ENCODE peak calls at places on chromosomes 16 and 17, in eight cellular contexts. U is T-helper 2 cell; V is CD4-positive, CD25-positive, alpha-beta regulatory T cell; K is COR-L47; Q is progenitor cell of endocrine pancreas; T is stimulated activated naive CD8-positive, alpha-beta T cell treated with anti-CD3 and anti-CD28 coated beads, Interleukin-15, Interleukin-2, amounts not matched to agents 100 U/mL and 50 U/mL, for 24 hours; L is GM12865; I is pancreas. R is an unnamed sample.

GRCh38 chr17:64938925-64939474 is 19.7 kb upstream of the LRRC37A3 start:
- DNase-seq in U (peak), V (peak), K (no peak), Q (no peak), T (peak), L (peak), I (peak), R (peak)

GRCh38 chr16:75000481-75001081 is 1.8 kb downstream of the ZNRF1 start:
- DNase-seq in U (no peak), V (no peak), K (no peak), Q (no peak), T (no peak), L (no peak), I (peak), R (no peak)

GRCh38 chr16:76157629-76158028 is 119.6 kb upstream of the CNTNAP4 start:
- DNase-seq in U (no peak), V (no peak), K (no peak), Q (no peak), T (no peak), L (peak), I (no peak), R (no peak)

GRCh38 chr16:2831203-2831602 is 1.1 kb downstream of the ZG16B start:
- DNase-seq in U (no peak), V (no peak), K (no peak), Q (no peak), T (no peak), L (no peak), I (no peak), R (no peak)

GRCh38 chr17:17729620-17730249 is 48.5 kb downstream of the RAI1 start:
- DNase-seq in U (peak), V (peak), K (no peak), Q (peak), T (peak), L (peak), I (no peak), R (peak)

GRCh38 chr16:14322186-14322585 is 251.1 kb downstream of the MRTFB start:
- DNase-seq in U (no peak), V (no peak), K (no peak), Q (no peak), T (no peak), L (no peak), I (no peak), R (no peak)

GRCh38 chr17:69478916-69479315 is 64.4 kb downstream of the MAP2K6 start:
- DNase-seq in U (no peak), V (no peak), K (no peak), Q (no peak), T (no peak), L (no peak), I (no peak), R (no peak)

GRCh38 chr17:34884597-34884996 is 76.7 kb downstream of the CCT6B start:
- DNase-seq in U (no peak), V (no peak), K (no peak), Q (no peak), T (no peak), L (no peak), I (no peak), R (no peak)

GRCh38 chr16:57753448-57754353 is 18.1 kb downstream of the KATNB1 start:
- DNase-seq in U (no peak), V (no peak), K (no peak), Q (no peak), T (no peak), L (no peak), I (peak), R (no peak)

GRCh38 chr16:8720080-8720966 is 45.9 kb downstream of the ABAT start:
- DNase-seq in U (no peak), V (no peak), K (no peak), Q (peak), T (no peak), L (peak), I (no peak), R (no peak)

GRCh38 chr17:65531508-65532431 is 29.7 kb downstream of the AXIN2 start:
- DNase-seq in U (no peak), V (no peak), K (peak), Q (no peak), T (no peak), L (no peak), I (no peak), R (no peak)

GRCh38 chr17:12388206-12388605 is 277.5 kb upstream of the MYOCD start:
- DNase-seq in U (no peak), V (no peak), K (no peak), Q (no peak), T (no peak), L (no peak), I (no peak), R (no peak)

GRCh38 chr17:50107790-50108414 is 12.8 kb downstream of the PDK2 start:
- DNase-seq in U (no peak), V (no peak), K (no peak), Q (no peak), T (no peak), L (no peak), I (peak), R (no peak)

GRCh38 chr17:65417406-65418221 is 143.8 kb downstream of the AXIN2 start:
- DNase-seq in U (no peak), V (no peak), K (no peak), Q (no peak), T (no peak), L (no peak), I (no peak), R (no peak)

GRCh38 chr16:74601131-74601871 is 5.6 kb downstream of the GLG1 start:
- DNase-seq in U (peak), V (peak), K (no peak), Q (no peak), T (peak), L (peak), I (no peak), R (peak)

GRCh38 chr17:53719229-53719628 is 103.5 kb upstream of the KIF2B start:
- DNase-seq in U (no peak), V (no peak), K (no peak), Q (no peak), T (no peak), L (no peak), I (peak), R (no peak)

GRCh38 chr17:49548506-49549310 is 27.0 kb upstream of the NXPH3 start:
- DNase-seq in U (no peak), V (no peak), K (no peak), Q (no peak), T (no peak), L (peak), I (no peak), R (no peak)

R was measured in T-helper 17 cell.